ENCODE peak calls at places on chromosomes 1 and 21, in six cellular contexts. C is HCT116, N is pancreas, T is ovary, X is AG09309, J is NB4. F is an unnamed sample.

GRCh38 chr1:93448292-93448982 is 519 bp downstream of the FNBP1L start:
- DNase-seq in C (no peak), N (peak; percentile 81), T (peak; percentile 76), X (no peak), J (peak; percentile 9), F (no peak)

GRCh38 chr1:13828454-13829151 is 128.6 kb downstream of the PRDM2 start:
- DNase-seq in C (peak; percentile 43), N (peak; percentile 77), T (peak; percentile 56), X (no peak), J (peak; percentile 32), F (no peak)

GRCh38 chr1:174990382-174990999 is 9.3 kb upstream of the CACYBP start:
- DNase-seq in C (no peak), N (no peak), T (no peak), X (no peak), J (peak; percentile 60), F (peak; percentile 61)

GRCh38 chr1:201570886-201571624 is 32.1 kb downstream of the NAV1 start:
- DNase-seq in C (no peak), N (peak; percentile 44), T (no peak), X (no peak), J (no peak), F (no peak)

GRCh38 chr1:190159146-190159545 is 318.5 kb downstream of the BRINP3 start:
- DNase-seq in C (no peak), N (no peak), T (no peak), X (no peak), J (no peak), F (no peak)

GRCh38 chr1:207298666-207299065 is 22.8 kb upstream of the CD55 start:
- DNase-seq in C (no peak), N (no peak), T (no peak), X (no peak), J (no peak), F (peak; percentile 32)

GRCh38 chr1:92228401-92228800 is 10.7 kb downstream of the C1orf146 start:
- DNase-seq in C (no peak), N (no peak), T (no peak), X (no peak), J (no peak), F (no peak)

GRCh38 chr1:15799928-15800835 is 7.3 kb downstream of the UQCRHL start:
- DNase-seq in C (peak; percentile 85), N (peak; percentile 74), T (no peak), X (no peak), J (peak; percentile 35), F (no peak)

GRCh38 chr1:152495066-152495675 is 15.4 kb upstream of the LCE5A start:
- DNase-seq in C (no peak), N (no peak), T (no peak), X (no peak), J (peak; percentile 66), F (no peak)

GRCh38 chr1:58283380-58284338 is 262.9 kb downstream of the OMA1 start:
- DNase-seq in C (no peak), N (no peak), T (no peak), X (no peak), J (no peak), F (no peak)

GRCh38 chr1:70819785-70820184 is 227.8 kb downstream of the PTGER3 start:
- DNase-seq in C (no peak), N (no peak), T (no peak), X (no peak), J (no peak), F (peak; percentile 23)

GRCh38 chr21:45384656-45385548 is 20.1 kb upstream of the COL18A1 start:
- DNase-seq in C (no peak), N (no peak), T (peak; percentile 69), X (no peak), J (no peak), F (no peak)

GRCh38 chr1:223683586-223684487 is 18.3 kb upstream of the CAPN8 start:
- DNase-seq in C (no peak), N (no peak), T (peak; percentile 73), X (no peak), J (peak; percentile 58), F (no peak)

GRCh38 chr1:225710804-225711203 is 57.9 kb upstream of the ENAH start:
- DNase-seq in C (peak; percentile 82), N (no peak), T (no peak), X (no peak), J (peak; percentile 9), F (no peak)

GRCh38 chr21:25688284-25689035 is 46.2 kb downstream of the ATP5PF start:
- DNase-seq in C (no peak), N (no peak), T (no peak), X (no peak), J (no peak), F (no peak)

GRCh38 chr1:154999651-155000474 is 2.7 kb upstream of the ZBTB7B start:
- DNase-seq in C (no peak), N (no peak), T (peak; percentile 66), X (no peak), J (peak; percentile 89), F (no peak)

GRCh38 chr1:28579374-28579773 is 12.7 kb upstream of the RAB42 start:
- DNase-seq in C (no peak), N (no peak), T (no peak), X (no peak), J (no peak), F (no peak)

GRCh38 chr1:28578696-28579218 is 13.3 kb upstream of the RAB42 start:
- DNase-seq in C (no peak), N (no peak), T (no peak), X (no peak), J (no peak), F (no peak)

GRCh38 chr1:28580706-28581530 is 11.1 kb upstream of the RAB42 start:
- DNase-seq in C (no peak), N (no peak), T (no peak), X (no peak), J (peak; percentile 71), F (peak; percentile 28)

GRCh38 chr1:28582248-28582615 is 9.8 kb upstream of the RAB42 start:
- DNase-seq in C (no peak), N (no peak), T (no peak), X (no peak), J (peak; percentile 50), F (no peak)

GRCh38 chr1:28581531-28582247 is 10.4 kb upstream of the RAB42 start:
- DNase-seq in C (peak; percentile 90), N (peak; percentile 95), T (peak; percentile 95), X (peak; percentile 80), J (peak; percentile 97), F (peak; percentile 86)
- TF ChIP-seq CTCF in C (no peak), N (no peak), T (peak; percentile 14), X (no peak), J (no peak), F (no peak)

GRCh38 chr1:228379165-228379460 is 27.5 kb downstream of the TRIM11 start:
- DNase-seq in C (no peak), N (peak; percentile 62), T (no peak), X (no peak), J (no peak), F (no peak)
- H3K4me3 ChIP-seq in C (peak overlapping the region; percentile 58), N (peak overlapping the region; percentile 48), T (peak overlapping the region; percentile 26), X (peak overlapping the region; percentile 41), J (no peak overlapping the region), F (no peak overlapping the region)

GRCh38 chr1:3319874-3320245 is 134.6 kb upstream of the ARHGEF16 start:
- DNase-seq in C (peak; percentile 85), N (no peak), T (no peak), X (peak; percentile 8), J (peak; percentile 72), F (peak; percentile 66)

GRCh38 chr1:3318329-3318728 is 136.1 kb upstream of the ARHGEF16 start:
- DNase-seq in C (no peak), N (no peak), T (no peak), X (no peak), J (no peak), F (no peak)

GRCh38 chr1:3321559-3322439 is 132.7 kb upstream of the ARHGEF16 start:
- DNase-seq in C (no peak), N (no peak), T (no peak), X (no peak), J (no peak), F (no peak)

GRCh38 chr1:3322440-3323020 is 131.9 kb upstream of the ARHGEF16 start:
- DNase-seq in C (no peak), N (no peak), T (peak; percentile 10), X (no peak), J (no peak), F (no peak)

DNA sequence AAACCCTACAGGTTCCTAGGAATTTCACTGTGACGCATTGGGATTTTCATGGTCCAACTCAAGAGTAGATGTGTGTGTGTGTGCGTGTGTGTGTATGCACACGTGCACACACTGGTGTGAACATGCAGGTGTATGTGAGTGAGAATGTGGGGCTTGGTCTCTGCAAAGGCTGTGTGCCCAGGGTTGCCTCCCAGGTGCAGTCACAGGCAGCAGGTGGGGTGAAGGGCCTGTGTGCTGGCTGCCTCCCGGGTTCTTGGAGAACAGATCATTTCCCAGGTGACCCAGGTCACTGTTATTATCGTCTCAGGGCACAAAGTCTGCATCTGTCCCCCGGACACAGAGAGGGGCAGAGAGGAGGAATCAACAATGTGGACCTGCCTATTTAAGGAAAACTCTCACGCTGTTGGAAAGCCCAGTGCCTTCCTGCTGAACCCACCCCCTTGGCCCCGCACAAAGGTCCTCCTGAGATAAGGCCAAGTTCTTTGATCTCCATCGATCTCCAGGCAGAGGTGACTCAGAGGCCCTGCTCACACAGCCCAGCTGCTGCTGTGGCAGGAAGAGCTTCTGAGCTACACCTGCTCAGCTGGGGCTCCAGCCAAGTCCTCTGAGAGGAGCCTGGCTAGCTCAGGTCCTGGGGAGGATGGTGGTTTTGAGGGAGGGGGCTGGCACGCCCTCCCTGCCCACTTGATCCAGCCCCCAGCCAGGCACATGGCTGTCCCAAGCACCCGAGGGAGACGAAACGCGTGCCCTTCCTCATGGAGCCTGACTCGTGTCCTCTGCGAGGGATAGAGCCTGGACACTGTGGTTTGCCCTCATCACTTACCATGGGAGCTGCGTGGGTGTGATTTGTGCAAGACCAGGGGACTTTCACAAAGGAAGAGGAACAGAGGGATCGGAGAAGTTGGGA is 134.0 kb upstream of the ARHGEF16 start:
- DNase-seq in C (peak; percentile 34), N (peak; percentile 73), T (no peak), X (no peak), J (no peak), F (no peak)
- TF ChIP-seq CTCF in C (no peak), N (no peak), T (no peak), X (no peak), J (no peak), F (no peak)

GRCh38 chr1:107866870-107867269 is 98.1 kb downstream of the VAV3 start:
- DNase-seq in C (no peak), N (no peak), T (no peak), X (no peak), J (no peak), F (no peak)

GRCh38 chr1:107863342-107863741 is 101.6 kb downstream of the VAV3 start:
- DNase-seq in C (no peak), N (no peak), T (no peak), X (no peak), J (no peak), F (no peak)

GRCh38 chr1:107865627-107866026 is 99.4 kb downstream of the VAV3 start:
- DNase-seq in C (no peak), N (no peak), T (no peak), X (no peak), J (no peak), F (no peak)

GRCh38 chr1:107858323-107858722 is 106.7 kb downstream of the VAV3 start:
- DNase-seq in C (no peak), N (no peak), T (no peak), X (no peak), J (no peak), F (no peak)

DNA sequence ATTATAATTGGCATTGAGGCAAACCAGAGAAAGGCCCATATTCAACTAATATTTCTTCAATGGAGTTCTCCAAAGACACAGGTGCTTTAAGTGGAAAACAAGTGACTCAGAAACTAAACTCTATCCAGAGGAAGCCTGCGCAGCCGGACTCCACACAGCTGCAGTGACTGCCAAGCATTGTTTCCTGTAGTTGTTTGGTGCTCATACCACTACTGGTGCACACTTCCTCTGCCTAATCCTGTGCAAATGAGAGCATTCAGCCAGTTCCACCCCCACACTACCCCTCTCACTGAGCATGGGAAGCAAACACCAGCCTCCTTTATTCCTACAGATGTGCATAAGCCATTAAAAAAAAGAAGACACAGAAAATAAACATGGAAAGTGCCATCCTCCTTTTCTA is 102.9 kb downstream of the VAV3 start:
- DNase-seq in C (no peak), N (no peak), T (no peak), X (no peak), J (peak; percentile 21), F (no peak)
- H3K4me3 ChIP-seq in C (no peak overlapping the region), N (no peak overlapping the region), T (no peak overlapping the region), X (no peak overlapping the region), J (no peak overlapping the region), F (no peak overlapping the region)